ENCODE peak calls at places on chromosomes 4 and X, in ten cellular contexts. T, W, J, P, Y, X, B, C, O and F are unnamed samples.
A peak's percentile ranks its signal among the peaks of the same experiment; 100 is the strongest.

GRCh38 chr4:82706349-82707000 is 92.1 kb downstream of the SCD5 start:
- DNase-seq in O (no peak), P (no peak), T (no peak), J (peak; percentile 40), Y (no peak), C (no peak), B (no peak), W (no peak), X (peak; percentile 23), F (no peak)

GRCh38 chrX:154714925-154715324 is 36.0 kb downstream of the GAB3 start:
- DNase-seq in O (peak; percentile 69), W (peak; percentile 43), X (no peak), C (peak; percentile 58), Y (peak; percentile 50), J (peak; percentile 80), B (peak; percentile 50), T (peak; percentile 13), P (peak; percentile 51), F (no peak)

GRCh38 chrX:68929332-68930150 is 100.7 kb downstream of the EFNB1 start:
- DNase-seq in X (peak; percentile 58), Y (no peak), P (no peak), B (peak; percentile 85), O (peak; percentile 78), T (peak; percentile 16), J (peak; percentile 88), W (no peak), C (peak; percentile 58), F (no peak)

GRCh38 chr4:109574443-109574850 is 14.4 kb downstream of the MCUB start:
- DNase-seq in T (no peak), J (peak; percentile 32), C (no peak), Y (no peak), X (no peak), P (no peak), W (peak; percentile 35), O (peak; percentile 55), B (no peak), F (no peak)

GRCh38 chrX:149630681-149631292 is 805 bp downstream of the TMEM185A start:
- DNase-seq in X (peak; percentile 12), O (peak; percentile 71), B (peak; percentile 55), C (peak; percentile 19), Y (no peak), W (no peak), J (peak; percentile 26), P (no peak), T (no peak), F (no peak)

GRCh38 chr4:183349673-183350072 is 27.4 kb upstream of the CLDN24 start:
- DNase-seq in X (no peak), W (no peak), O (peak; percentile 31), C (no peak), P (no peak), T (no peak), Y (no peak), J (no peak), B (peak; percentile 61), F (no peak)

GRCh38 chr4:177573487-177573886 is 131.2 kb upstream of the AGA start:
- DNase-seq in Y (no peak), W (no peak), O (peak; percentile 77), T (no peak), X (peak; percentile 42), C (peak; percentile 39), P (no peak), B (peak; percentile 96), J (peak; percentile 94), F (no peak)

GRCh38 chr4:116082808-116083366 is 969.5 kb upstream of the NDST4 start:
- DNase-seq in W (no peak), O (no peak), B (no peak), C (no peak), Y (no peak), J (no peak), X (no peak), P (no peak), T (no peak), F (no peak)

GRCh38 chr4:87575983-87576382 is 32.3 kb upstream of the DSPP start:
- DNase-seq in O (no peak), J (no peak), X (no peak), T (no peak), C (no peak), W (no peak), Y (no peak), P (no peak), B (no peak), F (no peak)

DNA sequence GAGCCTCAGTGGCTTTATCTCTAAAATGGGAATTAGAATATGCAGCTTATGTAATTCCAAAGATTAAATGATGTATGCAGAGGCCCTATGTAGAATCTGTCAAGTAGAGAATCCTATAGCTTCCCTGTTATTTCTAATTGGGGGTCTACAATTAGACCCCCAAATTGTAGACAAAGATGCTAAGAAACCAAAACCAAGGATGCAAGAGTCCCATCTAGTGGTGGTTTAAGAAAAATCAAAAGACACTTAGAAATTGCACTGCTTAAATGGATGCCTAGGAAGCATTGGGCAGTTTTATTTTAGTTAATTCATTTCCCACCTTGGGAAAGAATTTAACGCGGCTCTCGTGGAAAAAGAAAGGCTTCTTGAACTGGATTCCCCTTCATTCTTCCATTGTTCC is 115.2 kb downstream of the GABRA2 start:
- DNase-seq in T (no peak), X (no peak), B (no peak), P (no peak), J (peak; percentile 26), Y (no peak), W (no peak), C (no peak), O (peak; percentile 12), F (no peak)
- TF ChIP-seq CTCF in T (no peak), X (peak; percentile 48), B (peak; percentile 12), P (no peak), J (peak; percentile 55), Y (peak; percentile 46), W (no peak), C (peak; percentile 9), O (peak; percentile 45), F (no peak)

GRCh38 chr4:77434299-77435092 is 171.1 kb upstream of the CXCL13 start:
- DNase-seq in T (no peak), P (peak; percentile 8), O (no peak), W (no peak), Y (no peak), B (no peak), C (no peak), J (no peak), X (no peak), F (no peak)

GRCh38 chr4:77430847-77431246 is 174.8 kb upstream of the CXCL13 start:
- DNase-seq in J (no peak), X (no peak), C (no peak), B (no peak), Y (no peak), O (no peak), W (no peak), T (no peak), P (no peak), F (no peak)

GRCh38 chr4:77437079-77437478 is 168.5 kb upstream of the CXCL13 start:
- DNase-seq in O (no peak), X (no peak), J (no peak), C (no peak), W (no peak), B (no peak), T (no peak), P (no peak), Y (no peak), F (no peak)

GRCh38 chr4:77433102-77433733 is 172.4 kb upstream of the CXCL13 start:
- DNase-seq in Y (peak; percentile 13), J (peak; percentile 72), X (peak; percentile 18), O (peak; percentile 61), C (peak; percentile 51), P (peak; percentile 7), B (peak; percentile 2), T (peak; percentile 28), W (peak; percentile 39), F (no peak)

GRCh38 chr4:77432702-77433101 is 172.9 kb upstream of the CXCL13 start:
- DNase-seq in J (peak; percentile 47), Y (no peak), B (no peak), P (no peak), O (no peak), X (no peak), T (no peak), C (no peak), W (peak; percentile 3), F (no peak)
- TF ChIP-seq CTCF in J (no peak), Y (no peak), B (no peak), P (no peak), O (no peak), X (no peak), T (no peak), C (peak; percentile 13), W (no peak), F (no peak)

GRCh38 chr4:114692958-114693357 is 94.4 kb downstream of the UGT8 start:
- DNase-seq in P (no peak), B (no peak), T (peak; percentile 39), J (no peak), X (no peak), Y (no peak), C (no peak), O (no peak), W (no peak), F (no peak)

GRCh38 chr4:114694770-114695169 is 96.2 kb downstream of the UGT8 start:
- DNase-seq in T (no peak), Y (no peak), O (peak; percentile 58), J (peak; percentile 49), P (no peak), W (peak; percentile 12), X (peak; percentile 31), C (peak; percentile 3), B (peak; percentile 28), F (no peak)

DNA sequence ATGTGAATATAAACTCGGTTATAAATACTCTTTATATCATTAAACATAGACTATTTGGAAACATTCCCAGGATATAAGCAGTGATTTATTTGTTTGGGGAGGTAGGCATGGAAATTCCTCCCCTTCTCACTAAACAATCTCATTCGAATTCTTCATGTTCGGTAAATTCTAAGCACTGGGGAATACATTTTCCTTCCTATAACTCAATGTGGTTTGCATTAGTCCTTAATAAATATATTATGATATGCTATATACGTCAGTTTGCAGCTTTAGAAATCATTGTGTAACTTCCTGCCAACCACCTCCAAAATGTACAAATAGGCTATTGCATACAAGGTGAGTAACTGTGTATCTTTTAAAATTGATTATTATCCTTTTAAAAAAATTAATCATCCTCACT is 99.6 kb downstream of the UGT8 start:
- DNase-seq in W (no peak), P (no peak), O (no peak), Y (no peak), C (no peak), X (no peak), B (no peak), T (no peak), J (no peak), F (no peak)
- TF ChIP-seq CTCF in W (no peak), P (no peak), O (no peak), Y (no peak), C (no peak), X (no peak), B (no peak), T (no peak), J (no peak), F (no peak)

DNA sequence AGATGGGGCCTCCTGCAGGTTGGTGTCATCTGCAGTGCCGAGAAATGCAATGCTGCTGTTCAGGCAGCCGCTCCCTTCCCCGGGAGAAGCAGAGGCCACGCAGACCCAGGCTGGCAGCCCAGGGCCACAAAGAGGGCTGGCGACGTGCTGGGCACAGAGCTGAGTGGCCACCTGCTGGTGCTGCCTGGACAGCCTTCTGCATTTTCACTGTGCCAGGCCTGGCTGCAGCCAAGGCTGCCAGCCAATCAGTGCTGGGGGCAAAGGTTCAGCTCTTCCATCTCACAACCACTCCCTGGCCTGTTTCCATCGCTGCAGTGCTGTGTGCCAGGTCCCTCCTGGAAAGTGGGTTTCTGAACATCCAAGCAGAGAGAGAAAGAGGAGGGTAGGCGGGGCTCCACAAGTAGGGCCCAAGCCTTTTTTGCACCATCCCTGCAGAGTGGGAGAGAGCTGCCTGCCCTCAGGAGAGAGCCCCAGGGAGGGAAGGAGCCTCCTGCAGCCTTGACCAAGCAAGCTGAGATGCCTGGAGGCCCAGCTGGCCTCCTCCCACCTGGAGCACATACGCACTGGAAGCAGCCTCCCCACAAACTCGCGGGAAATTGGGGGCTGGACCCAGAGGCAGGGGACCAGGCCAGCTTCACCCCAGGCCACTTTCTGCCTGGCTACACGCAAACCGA is 20.1 kb downstream of the ADRA2C start:
- DNase-seq in B (no peak), J (peak; percentile 26), Y (no peak), P (no peak), O (no peak), W (no peak), T (no peak), C (no peak), X (no peak), F (no peak)
- TF ChIP-seq CTCF in B (no peak), J (no peak), Y (no peak), P (no peak), O (no peak), W (no peak), T (no peak), C (no peak), X (no peak), F (no peak)